ENCODE peak calls at places on chromosomes 12 and 14, in seven cellular contexts. J is MG63; R is mesendoderm; Y is adrenal gland; K is renal cortical epithelial cell; W is activated naive CD8-positive, alpha-beta T cell treated with anti-CD3 and anti-CD28 coated beads, Interleukin-2, amount 50 U/mL, for 16 hours; D is activated effector memory CD4-positive, alpha-beta T cell treated with anti-CD3 and anti-CD28 coated beads, Interleukin-2, amount 50 U/mL, for 16 hours. G is an unnamed sample.

GRCh38 chr12:41552507-41553047 is 364.5 kb downstream of the PDZRN4 start:
- DNase-seq in J (no peak), K (peak), D (no peak), W (no peak), R (no peak), Y (no peak), G (no peak)

GRCh38 chr12:46493352-46494209 is 121.0 kb upstream of the SLC38A2 start:
- DNase-seq in R (peak), Y (no peak), D (no peak), W (no peak), J (no peak), K (no peak), G (no peak)

GRCh38 chr14:98931126-98931525 is 340.9 kb downstream of the BCL11B start:
- DNase-seq in D (peak), W (no peak), Y (no peak), J (no peak), R (no peak), K (no peak), G (no peak)

GRCh38 chr12:116794725-116795124 is 56.6 kb downstream of the RNFT2 start:
- DNase-seq in Y (no peak), K (peak), R (no peak), J (no peak), W (no peak), D (no peak), G (no peak)

GRCh38 chr12:110599334-110599733 is 14.6 kb upstream of the TCTN1 start:
- DNase-seq in W (no peak), R (no peak), D (no peak), K (no peak), Y (no peak), J (no peak), G (no peak)

GRCh38 chr12:132066345-132066685 is 77.8 kb downstream of the DDX51 start:
- DNase-seq in Y (no peak), J (no peak), W (no peak), D (peak), K (no peak), R (no peak), G (no peak)

GRCh38 chr12:94379479-94380113 is 80.1 kb downstream of the CEP83 start:
- DNase-seq in W (no peak), R (no peak), J (no peak), K (peak), D (no peak), Y (no peak), G (no peak)

GRCh38 chr14:61229475-61229888 is 51.7 kb downstream of the TMEM30B start:
- DNase-seq in Y (no peak), J (no peak), R (no peak), D (no peak), W (no peak), K (no peak), G (no peak)

GRCh38 chr12:4807813-4808212 is 87.6 kb downstream of the GALNT8 start:
- DNase-seq in K (no peak), D (no peak), W (no peak), R (no peak), Y (no peak), J (no peak), G (no peak)

GRCh38 chr12:29428630-29429029 is 47.7 kb upstream of the ERGIC2 start:
- DNase-seq in Y (peak), J (no peak), D (no peak), R (no peak), K (peak), W (no peak), G (peak)

GRCh38 chr12:57626111-57626928 is 6.7 kb downstream of the B4GALNT1 start:
- DNase-seq in J (no peak), R (no peak), W (no peak), D (no peak), K (no peak), Y (no peak), G (no peak)

GRCh38 chr14:101175731-101176534 is 272.4 kb upstream of the RTL1 start:
- DNase-seq in Y (no peak), R (no peak), K (no peak), J (no peak), W (no peak), D (no peak), G (no peak)

G was measured in GM04504.